ENCODE peak calls at places on chromosomes 6 and 20, in four cellular contexts. M, R, C and T are unnamed samples.

GRCh38 chr6:35717449-35718353 is 19.1 kb upstream of the ARMC12 start:
- DNase-seq in M (no peak), R (no peak), C (no peak), T (no peak)

GRCh38 chr6:43509984-43510826 is at the start of gene LRRC73:
- DNase-seq in M (peak; percentile 34), R (no peak), C (peak; percentile 90), T (peak; percentile 68)

GRCh38 chr6:71887744-71888115 is 1.4 kb downstream of the RIMS1 start:
- DNase-seq in M (no peak), R (no peak), C (no peak), T (no peak)

GRCh38 chr6:159831373-159831679 is 31.2 kb downstream of the PNLDC1 start:
- DNase-seq in M (no peak), R (no peak), C (no peak), T (no peak)

GRCh38 chr20:53611449-53611894 is 17.8 kb upstream of the ZNF217 start:
- DNase-seq in M (peak; percentile 65), R (peak; percentile 82), C (no peak), T (peak; percentile 99)

GRCh38 chr6:87501809-87502572 is 29.2 kb downstream of the SLC35A1 start:
- DNase-seq in M (no peak), R (no peak), C (no peak), T (no peak)

GRCh38 chr6:2078888-2079287 is 166.5 kb downstream of the GMDS start:
- DNase-seq in M (no peak), R (peak; percentile 11), C (no peak), T (no peak)

GRCh38 chr20:37567671-37568588 is 40.3 kb upstream of the BLCAP start:
- DNase-seq in M (no peak), R (no peak), C (no peak), T (no peak)

GRCh38 chr6:131001945-131002661 is 60.9 kb downstream of the EPB41L2 start:
- DNase-seq in M (no peak), R (no peak), C (no peak), T (peak; percentile 44)
- TF ChIP-seq ELK1 in M (no peak), R (no peak), C (no peak), T (no peak)

DNA sequence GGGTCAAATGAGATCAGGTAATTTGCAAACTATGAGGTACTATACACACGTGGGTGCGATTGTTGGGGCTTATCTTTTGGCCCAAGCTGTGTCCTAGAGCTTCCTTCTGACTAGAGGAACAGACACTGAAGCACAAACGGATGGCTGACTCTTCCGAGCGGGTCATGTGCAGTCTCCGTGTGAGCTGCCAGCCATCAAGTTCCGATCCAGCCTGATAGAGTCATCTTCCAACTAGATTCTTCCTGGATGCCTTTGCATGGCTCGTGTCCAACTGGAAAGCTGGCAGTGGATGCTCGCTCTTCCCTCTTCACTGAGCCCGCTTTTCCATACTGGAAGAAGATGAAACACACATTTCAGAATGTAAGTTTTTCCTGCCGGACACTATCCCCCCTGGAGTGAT is 148.1 kb downstream of the SCML4 start:
- DNase-seq in M (no peak), R (no peak), C (no peak), T (no peak)
- TF ChIP-seq RFX5 in M (no peak), R (no peak), C (no peak), T (no peak)

GRCh38 chr6:113065606-113066005 is 718.5 kb downstream of the RFPL4B start:
- DNase-seq in M (no peak), R (no peak), C (no peak), T (peak; percentile 43)
- TF ChIP-seq USF2 in M (no peak), R (no peak), C (no peak), T (no peak)

GRCh38 chr6:115055579-115055978 is 712.8 kb upstream of the HS3ST5 start:
- DNase-seq in M (no peak), R (no peak), C (no peak), T (no peak)
- TF ChIP-seq ELK1 in M (no peak), R (no peak), C (no peak), T (no peak)